ENCODE peak calls at places on chromosomes 3 and 15, in ten cellular contexts. N, A, I, W, X, R, K, U, T and B are unnamed samples.

GRCh38 chr15:59160880-59161593 is 45.6 kb upstream of the LDHAL6B start:
- DNase-seq in W (no peak), X (no peak), U (peak; percentile 83), I (no peak), K (no peak), T (no peak), N (no peak), R (no peak), A (no peak), B (peak; percentile 45)

GRCh38 chr15:73927476-73928240 is 1.4 kb downstream of the LOXL1 start:
- DNase-seq in K (no peak), N (peak; percentile 39), I (peak; percentile 60), X (no peak), A (no peak), R (peak; percentile 74), T (no peak), W (peak; percentile 63), U (peak; percentile 80), B (peak; percentile 73)

GRCh38 chr3:195030791-195031321 is 240.1 kb downstream of the XXYLT1 start:
- DNase-seq in W (no peak), K (no peak), N (no peak), I (no peak), U (no peak), T (no peak), X (no peak), A (peak; percentile 91), R (no peak), B (no peak)

GRCh38 chr15:87576486-87577176 is 679.9 kb downstream of the NTRK3 start:
- DNase-seq in I (no peak), W (no peak), T (no peak), N (no peak), U (no peak), K (no peak), R (no peak), A (no peak), X (no peak), B (no peak)

GRCh38 chr3:105369501-105370371 is 3.0 kb downstream of the ALCAM start:
- DNase-seq in R (peak; percentile 78), I (peak; percentile 69), K (no peak), W (peak; percentile 30), X (peak; percentile 72), A (no peak), N (peak; percentile 82), T (no peak), U (peak; percentile 41), B (peak; percentile 57)

GRCh38 chr15:40869686-40870085 is 4.3 kb downstream of the RHOV start:
- DNase-seq in T (no peak), R (no peak), N (no peak), A (no peak), I (no peak), U (no peak), W (no peak), K (no peak), X (no peak), B (no peak)

GRCh38 chr3:139937674-139938279 is 2.8 kb downstream of the CLSTN2 start:
- DNase-seq in W (no peak), R (no peak), X (no peak), U (no peak), I (peak; percentile 40), K (peak; percentile 1), T (no peak), N (no peak), A (no peak), B (peak; percentile 50)

GRCh38 chr3:6585360-6585759 is 275.6 kb upstream of the GRM7 start:
- DNase-seq in K (no peak), W (no peak), A (no peak), R (no peak), X (no peak), N (no peak), I (no peak), T (no peak), U (no peak), B (no peak)

GRCh38 chr15:85749261-85750151 is 45.2 kb downstream of the KLHL25 start:
- DNase-seq in R (no peak), K (no peak), U (peak; percentile 21), N (no peak), X (peak; percentile 80), W (no peak), I (no peak), A (no peak), T (no peak), B (no peak)

GRCh38 chr15:20345401-20345958 is 196.1 kb downstream of the GOLGA6L6 start:
- DNase-seq in K (no peak), W (no peak), T (no peak), N (no peak), R (no peak), A (no peak), U (peak; percentile 26), I (peak; percentile 19), X (no peak), B (no peak)

GRCh38 chr3:139297588-139298311 is 46.1 kb upstream of the MRPS22 start:
- DNase-seq in X (no peak), U (no peak), T (no peak), A (no peak), N (no peak), K (no peak), W (no peak), I (no peak), R (no peak), B (no peak)

GRCh38 chr3:145939431-145939830 is 221.6 kb downstream of the PLOD2 start:
- DNase-seq in R (no peak), A (no peak), I (no peak), W (no peak), U (no peak), X (no peak), K (no peak), N (no peak), T (no peak), B (no peak)

GRCh38 chr3:179750720-179751328 is 98.0 kb downstream of the USP13 start:
- DNase-seq in K (no peak), T (no peak), A (no peak), I (no peak), W (no peak), R (no peak), N (no peak), U (no peak), X (no peak), B (peak; percentile 26)

GRCh38 chr3:4507010-4507596 is 14.0 kb downstream of the ITPR1 start:
- DNase-seq in T (no peak), R (no peak), W (no peak), N (no peak), U (no peak), I (no peak), X (no peak), K (no peak), A (no peak), B (no peak)

GRCh38 chr3:83971693-83972092 is 987.1 kb upstream of the CADM2 start:
- DNase-seq in N (no peak), K (no peak), W (no peak), U (no peak), A (no peak), T (no peak), I (no peak), R (no peak), X (no peak), B (no peak)

DNA sequence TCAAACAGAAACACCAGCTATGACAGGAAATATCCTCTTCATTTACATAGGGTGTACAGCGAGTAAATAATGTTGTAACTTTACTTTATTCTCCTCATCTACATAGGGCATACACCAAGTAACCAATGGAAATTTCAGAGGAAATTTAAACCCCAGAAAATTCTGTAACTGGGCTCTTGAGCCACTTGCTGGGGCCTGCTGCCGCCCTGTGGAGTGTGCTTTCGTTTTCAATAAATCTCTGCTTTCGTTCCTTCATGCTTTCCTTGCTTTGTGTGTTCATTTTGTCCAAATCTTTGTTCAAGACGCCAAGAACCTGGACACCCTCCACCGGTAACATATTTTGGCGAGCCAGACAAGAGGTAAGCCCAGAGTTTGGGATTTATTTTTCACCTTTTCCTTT is 990.4 kb upstream of the CADM2 start:
- DNase-seq in X (no peak), U (no peak), R (no peak), K (no peak), T (no peak), A (no peak), N (no peak), W (no peak), I (no peak), B (no peak)
- TF ChIP-seq CTCF in X (no peak), U (no peak), R (no peak), K (no peak), T (no peak), A (no peak), N (no peak), W (no peak), I (no peak), B (no peak)

GRCh38 chr3:94291686-94292085 is 228.8 kb downstream of the NSUN3 start:
- DNase-seq in I (no peak), A (no peak), K (no peak), R (no peak), N (no peak), W (no peak), X (no peak), T (no peak), U (no peak), B (no peak)

GRCh38 chr3:94285874-94286273 is 223.0 kb downstream of the NSUN3 start:
- DNase-seq in W (no peak), K (no peak), T (no peak), I (no peak), R (no peak), A (no peak), X (no peak), N (no peak), U (no peak), B (no peak)
- TF ChIP-seq CTCF in W (peak; percentile 22), K (peak; percentile 16), T (no peak), I (no peak), R (no peak), A (peak; percentile 25), X (no peak), N (no peak), U (peak; percentile 53), B (no peak)

GRCh38 chr3:185153861-185154629 is 1.2 kb upstream of the C3orf70 start:
- DNase-seq in T (no peak), W (no peak), K (no peak), X (no peak), I (no peak), N (no peak), A (no peak), U (peak; percentile 56), R (no peak), B (no peak)
- TF ChIP-seq CTCF in T (no peak), W (peak; percentile 14), K (no peak), X (no peak), I (no peak), N (no peak), A (no peak), U (peak; percentile 15), R (no peak), B (no peak)

GRCh38 chr15:33737687-33738606 is 230.3 kb upstream of the CHRM5 start:
- DNase-seq in U (peak; percentile 74), W (peak; percentile 46), R (no peak), T (no peak), A (no peak), X (no peak), K (no peak), N (no peak), I (no peak), B (peak; percentile 60)
- TF ChIP-seq CTCF in U (peak; percentile 84), W (peak; percentile 78), R (peak; percentile 44), T (peak; percentile 63), A (peak; percentile 74), X (peak; percentile 56), K (peak; percentile 88), N (peak; percentile 84), I (peak; percentile 62), B (peak; percentile 81)

DNA sequence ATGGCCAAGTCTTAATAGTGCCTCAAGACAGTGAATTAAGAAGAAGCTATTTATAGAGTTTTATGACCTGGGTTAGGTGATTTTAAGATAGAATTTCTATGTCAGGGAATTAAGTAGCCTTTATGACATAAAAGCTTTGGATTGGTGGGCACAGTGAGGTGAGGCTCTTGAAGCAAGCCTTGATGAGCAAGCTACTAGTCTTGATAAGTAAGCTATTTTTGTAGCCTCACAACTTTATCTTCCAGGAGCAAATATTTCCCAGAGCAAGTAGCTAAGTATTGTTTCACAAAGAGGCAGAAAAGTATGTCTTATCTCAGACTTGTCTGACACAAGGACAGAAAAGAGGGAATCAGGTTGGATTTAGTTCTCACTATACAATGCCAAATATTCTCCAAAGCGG is 491.7 kb upstream of the RASGRP1 start:
- DNase-seq in K (no peak), R (no peak), U (no peak), I (no peak), N (no peak), W (no peak), A (no peak), X (no peak), T (no peak), B (no peak)
- TF ChIP-seq CTCF in K (no peak), R (no peak), U (no peak), I (no peak), N (no peak), W (no peak), A (no peak), X (no peak), T (no peak), B (no peak)